ENCODE peak calls at places on chromosome 13, in nine cellular contexts. B, E, C, G, S, V, M, J and R are unnamed samples. For H3K4me1, the result is how much of the 10 kb centered on the place peaks cover.

GRCh38 chr13:113955691-113956090 is 18.2 kb downstream of the C13orf46 start:
- DNase-seq in C (peak), M (no peak), S (no peak), V (no peak), J (no peak), B (no peak), G (no peak), E (no peak), R (no peak)

GRCh38 chr13:50179977-50180376 is 164.7 kb downstream of the KCNRG start:
- DNase-seq in C (no peak), M (no peak), J (no peak), E (no peak), S (no peak), V (no peak), B (no peak), G (no peak), R (no peak)

GRCh38 chr13:98118865-98119264 is 24.0 kb upstream of the FARP1 start:
- DNase-seq in E (no peak), S (no peak), G (no peak), C (no peak), J (no peak), M (no peak), V (no peak), B (no peak), R (no peak)

GRCh38 chr13:101749584-101749983 is 297.1 kb downstream of the ITGBL1 start:
- DNase-seq in B (no peak), E (no peak), G (no peak), J (no peak), V (no peak), M (no peak), C (no peak), S (no peak), R (no peak)

GRCh38 chr13:48775804-48776203 is 122.1 kb downstream of the CYSLTR2 start:
- DNase-seq in J (no peak), E (no peak), C (no peak), G (no peak), B (no peak), S (peak), M (no peak), V (no peak), R (no peak)

GRCh38 chr13:99218545-99218944 is 17.9 kb downstream of the UBAC2 start:
- DNase-seq in C (peak), E (no peak), B (no peak), S (no peak), M (no peak), G (no peak), V (no peak), J (peak), R (no peak)

GRCh38 chr13:49976314-49977258 is 20.3 kb upstream of the TRIM13 start:
- DNase-seq in B (peak), V (peak), E (peak), G (no peak), M (peak), J (peak), S (peak), C (peak), R (peak)

GRCh38 chr13:61111529-61111928 is 304.1 kb downstream of the PCDH20 start:
- DNase-seq in E (no peak), J (no peak), B (no peak), S (no peak), C (no peak), M (no peak), V (no peak), G (no peak), R (no peak)

GRCh38 chr13:114145256-114145655 is 12.8 kb upstream of the RASA3 start:
- DNase-seq in E (no peak), J (no peak), V (no peak), M (no peak), B (no peak), G (no peak), C (no peak), S (no peak), R (no peak)

GRCh38 chr13:37134411-37135041 is 29.1 kb upstream of the CSNK1A1L start:
- DNase-seq in E (no peak), C (no peak), S (peak), V (no peak), J (no peak), G (no peak), B (no peak), M (no peak), R (no peak)

GRCh38 chr13:39306639-39307589 is 268.7 kb downstream of the NHLRC3 start:
- DNase-seq in M (no peak), J (no peak), V (no peak), E (no peak), B (no peak), C (no peak), G (no peak), S (no peak), R (no peak)

GRCh38 chr13:99061411-99061810 is 83.5 kb upstream of the DOCK9 start:
- DNase-seq in E (no peak), J (no peak), C (no peak), B (no peak), V (no peak), M (no peak), G (no peak), S (no peak), R (no peak)

GRCh38 chr13:51998723-51999471 is 12.4 kb downstream of the ATP7B start:
- DNase-seq in V (no peak), M (no peak), J (no peak), E (no peak), S (no peak), C (no peak), G (no peak), B (no peak), R (peak)

GRCh38 chr13:24822640-24823039 is 58.7 kb downstream of the RNF17 start:
- DNase-seq in M (no peak), J (no peak), B (no peak), V (no peak), S (no peak), C (no peak), G (no peak), E (no peak), R (no peak)

GRCh38 chr13:102117175-102117830 is 284.5 kb downstream of the FGF14 start:
- DNase-seq in C (no peak), E (no peak), M (no peak), V (no peak), J (no peak), B (no peak), G (no peak), S (no peak), R (no peak)

GRCh38 chr13:25632166-25632888 is 260.6 kb downstream of the ATP8A2 start:
- DNase-seq in E (no peak), J (no peak), V (peak), S (no peak), C (no peak), G (no peak), M (no peak), B (no peak), R (peak)

GRCh38 chr13:59478908-59479307 is 684.8 kb downstream of the DIAPH3 start:
- DNase-seq in S (no peak), B (no peak), J (no peak), G (no peak), C (no peak), E (no peak), V (no peak), M (no peak), R (peak)

GRCh38 chr13:46232281-46232680 is 20.6 kb downstream of the LRRC63 start:
- DNase-seq in S (peak), E (no peak), B (no peak), C (no peak), G (no peak), J (no peak), V (no peak), M (no peak), R (no peak)

GRCh38 chr13:35984776-35985453 is 146.3 kb downstream of the DCLK1 start:
- DNase-seq in M (peak), V (no peak), G (no peak), S (no peak), C (no peak), E (no peak), J (no peak), B (no peak), R (peak)

GRCh38 chr13:64928704-64929499 is 2301.2 kb downstream of the PCDH9 start:
- DNase-seq in G (no peak), E (no peak), C (no peak), S (peak), J (no peak), M (no peak), B (peak), V (no peak), R (no peak)

GRCh38 chr13:35225582-35225981 is 250.9 kb downstream of the MAB21L1 start:
- DNase-seq in G (no peak), C (no peak), V (no peak), S (no peak), J (no peak), E (no peak), B (no peak), M (no peak), R (no peak)

GRCh38 chr13:97574926-97575325 is 141.0 kb downstream of the RAP2A start:
- DNase-seq in S (peak), J (no peak), M (peak), G (no peak), B (peak), V (no peak), C (no peak), E (peak), R (peak)

GRCh38 chr13:28583661-28584091 is 75.3 kb upstream of the POMP start:
- DNase-seq in S (peak), J (no peak), E (no peak), B (no peak), V (no peak), G (no peak), M (no peak), C (no peak), R (peak)

GRCh38 chr13:71644579-71644978 is 222.4 kb downstream of the DACH1 start:
- DNase-seq in E (no peak), M (no peak), J (no peak), B (no peak), S (no peak), G (no peak), C (no peak), V (no peak), R (no peak)

GRCh38 chr13:77387607-77388200 is 60.8 kb upstream of the MYCBP2 start:
- DNase-seq in E (no peak), G (no peak), S (no peak), B (no peak), C (no peak), J (no peak), V (no peak), M (no peak), R (no peak)
- H3K4me3 ChIP-seq in E (no peak), G (no peak), S (no peak), B (no peak), C (no peak), J (no peak), V (no peak), M (no peak), R (no peak)

GRCh38 chr13:33233547-33233946 is 52.0 kb downstream of the STARD13 start:
- DNase-seq in G (no peak), S (no peak), C (no peak), M (no peak), B (no peak), J (no peak), E (no peak), V (no peak), R (no peak)

GRCh38 chr13:33231339-33231738 is 54.2 kb downstream of the STARD13 start:
- DNase-seq in G (no peak), S (no peak), J (no peak), V (no peak), M (no peak), B (no peak), C (no peak), E (no peak), R (no peak)

GRCh38 chr13:33230178-33230881 is 55.2 kb downstream of the STARD13 start:
- DNase-seq in S (peak), C (no peak), J (no peak), V (no peak), E (no peak), G (no peak), B (no peak), M (no peak), R (no peak)

GRCh38 chr13:33235078-33235477 is 50.5 kb downstream of the STARD13 start:
- DNase-seq in S (peak), G (no peak), V (no peak), C (no peak), M (no peak), E (no peak), J (no peak), B (no peak), R (no peak)

DNA sequence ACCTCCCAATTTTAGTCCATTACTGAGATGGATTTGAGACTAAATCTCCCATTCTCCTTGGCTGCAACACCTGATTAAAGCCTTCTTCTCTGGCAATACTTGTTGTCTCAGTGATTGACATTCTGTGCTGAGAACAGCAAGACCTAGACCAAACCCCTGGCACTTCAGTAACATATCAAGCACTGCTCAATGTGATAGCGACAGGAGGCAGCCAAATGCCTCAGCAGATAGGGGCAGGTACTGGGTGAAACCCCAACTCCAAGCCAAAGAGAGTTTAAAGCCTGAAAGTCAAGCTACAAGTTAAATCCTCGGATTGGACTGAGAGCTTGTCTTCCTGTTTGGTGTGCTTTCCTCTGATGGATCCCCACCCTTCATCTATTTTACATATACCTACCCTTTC is 52.7 kb downstream of the STARD13 start:
- DNase-seq in B (no peak), S (no peak), E (no peak), V (no peak), M (no peak), G (no peak), C (no peak), J (no peak), R (no peak)
- H3K4me1 ChIP-seq in B (under half), S (under half), E (under half), V (under half), M (under half), G (under half), C (under half), J (under half), R (under half)

DNA sequence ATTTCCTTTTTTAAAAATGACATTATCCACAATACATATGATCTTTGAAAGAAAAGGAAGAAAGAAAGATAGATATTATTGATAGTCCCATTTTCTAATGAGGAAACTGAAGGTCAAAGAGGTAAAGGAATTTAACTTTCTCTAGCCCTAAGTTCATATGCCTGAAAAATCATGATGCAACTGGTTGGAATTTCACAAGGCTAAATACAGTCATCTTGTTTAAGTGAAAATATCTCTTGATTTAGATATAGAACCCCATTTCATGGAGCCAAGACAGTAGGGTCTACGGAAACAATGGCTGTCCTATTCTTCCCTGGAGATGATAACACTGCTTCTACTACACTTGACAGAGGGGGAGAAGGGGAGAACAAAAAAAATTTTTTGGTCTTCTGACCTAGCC is 366.2 kb downstream of the DNAJC15 start:
- DNase-seq in G (no peak), V (no peak), J (no peak), S (peak), C (no peak), E (no peak), M (no peak), B (no peak), R (no peak)
- H3K4me3 ChIP-seq in G (no peak), V (no peak), J (no peak), S (no peak), C (no peak), E (no peak), M (no peak), B (no peak), R (no peak)

GRCh38 chr13:73059460-73060250 is 850 bp downstream of the KLF5 start:
- DNase-seq in E (peak), C (peak), M (peak), V (peak), G (no peak), J (peak), B (peak), S (no peak), R (peak)
- H3K4me1 ChIP-seq in E (under half), C (under half), M (under half), V (under half), G (under half), J (under half), B (half or more), S (under half), R (under half)